ENCODE peak calls at places on chromosomes 5 and 9, in nine cellular contexts. F is body of pancreas; Y is cardiac muscle cell; Z is gastrocnemius medialis; D is naive thymus-derived CD4-positive, alpha-beta T cell; O is neuronal stem cell; N is upper lobe of right lung; G is Panc1; P is heart left ventricle. M is an unnamed sample.

GRCh38 chr5:40853632-40854192 is 12.5 kb downstream of the CARD6 start:
- DNase-seq in F (no peak), Y (no peak), Z (no peak), D (no peak), O (no peak), N (no peak), G (no peak), P (no peak), M (no peak)

GRCh38 chr9:134765785-134766184 is 114.8 kb upstream of the FCN2 start:
- DNase-seq in F (no peak), Y (no peak), Z (no peak), D (no peak), O (no peak), N (no peak), G (no peak), P (no peak), M (no peak)

GRCh38 chr9:121557581-121558422 is 58.2 kb upstream of the GGTA1 start:
- DNase-seq in F (peak; percentile 52), Y (peak; percentile 88), Z (peak; percentile 84), D (no peak), O (peak; percentile 30), N (peak; percentile 76), G (no peak), P (peak; percentile 83), M (peak; percentile 85)

GRCh38 chr5:101904736-101905135 is 391.3 kb downstream of the SLCO4C1 start:
- DNase-seq in F (no peak), Y (no peak), Z (no peak), D (no peak), O (no peak), N (no peak), G (no peak), P (no peak), M (no peak)

GRCh38 chr5:168409601-168410458 is 76.4 kb upstream of the RARS1 start:
- DNase-seq in F (no peak), Y (peak; percentile 88), Z (no peak), D (no peak), O (no peak), N (no peak), G (no peak), P (peak; percentile 19), M (peak; percentile 73)

GRCh38 chr9:110579763-110580255 is 268 bp upstream of the SVEP1 start:
- DNase-seq in F (no peak), Y (peak; percentile 73), Z (peak; percentile 29), D (no peak), O (peak; percentile 45), N (no peak), G (no peak), P (no peak), M (peak; percentile 22)

GRCh38 chr5:1799602-1800469 is at the start of gene MRPL36:
- DNase-seq in F (peak; percentile 95), Y (peak; percentile 94), Z (peak; percentile 91), D (peak; percentile 87), O (peak; percentile 89), N (peak; percentile 97), G (peak; percentile 69), P (peak; percentile 94), M (peak; percentile 99)

GRCh38 chr5:73291873-73292272 is 118.9 kb downstream of the TMEM174 start:
- DNase-seq in F (no peak), Y (no peak), Z (no peak), D (no peak), O (no peak), N (no peak), G (no peak), P (no peak), M (no peak)

GRCh38 chr5:67047180-67047579 is 149.4 kb downstream of the CD180 start:
- DNase-seq in F (peak; percentile 42), Y (no peak), Z (peak; percentile 81), D (no peak), O (no peak), N (no peak), G (no peak), P (peak; percentile 66), M (peak; percentile 77)

GRCh38 chr9:84300271-84300670 is 40.3 kb downstream of the SLC28A3 start:
- DNase-seq in F (no peak), Y (peak; percentile 67), Z (no peak), D (no peak), O (no peak), N (no peak), G (no peak), P (no peak), M (no peak)

GRCh38 chr9:127203501-127204327 is 60.9 kb upstream of the GARNL3 start:
- DNase-seq in F (no peak), Y (no peak), Z (no peak), D (peak; percentile 26), O (no peak), N (no peak), G (no peak), P (no peak), M (peak; percentile 27)

GRCh38 chr5:177982072-177982727 is 13.8 kb downstream of the PROP1 start:
- DNase-seq in F (peak; percentile 74), Y (no peak), Z (peak; percentile 16), D (peak; percentile 19), O (no peak), N (peak; percentile 74), G (no peak), P (no peak), M (no peak)

GRCh38 chr5:140566665-140567064 is 2.0 kb downstream of the SLC35A4 start:
- DNase-seq in F (no peak), Y (no peak), Z (no peak), D (no peak), O (no peak), N (no peak), G (no peak), P (no peak), M (no peak)

GRCh38 chr5:89228355-89228754 is 345.4 kb upstream of the MEF2C start:
- DNase-seq in F (no peak), Y (no peak), Z (no peak), D (no peak), O (no peak), N (no peak), G (no peak), P (no peak), M (no peak)

GRCh38 chr9:38443181-38443580 is 18.9 kb upstream of the IGFBPL1 start:
- DNase-seq in F (peak; percentile 32), Y (peak; percentile 40), Z (no peak), D (no peak), O (no peak), N (no peak), G (no peak), P (no peak), M (no peak)

GRCh38 chr5:138869763-138870500 is 5.2 kb downstream of the LRRTM2 start:
- DNase-seq in F (no peak), Y (peak; percentile 61), Z (no peak), D (no peak), O (no peak), N (no peak), G (no peak), P (no peak), M (no peak)
- H3K4me3 ChIP-seq in F (no peak overlapping the region), Y (no peak overlapping the region), Z (no peak overlapping the region), D (no peak overlapping the region), O (peak overlapping the region; percentile 53), N (no peak overlapping the region), G (no peak overlapping the region), P (no peak overlapping the region), M (no peak overlapping the region)

GRCh38 chr5:149348463-149348862 is 3.2 kb downstream of the GRPEL2 start:
- DNase-seq in F (no peak), Y (no peak), Z (no peak), D (peak; percentile 74), O (no peak), N (no peak), G (no peak), P (no peak), M (no peak)
- H3K4me1 ChIP-seq in F (peaks cover 17% of the 10 kb centered on the region), Y (peaks cover 5% of the 10 kb centered on the region), Z (peaks cover 16% of the 10 kb centered on the region), D (peaks cover 37% of the 10 kb centered on the region), O (peaks cover 2% of the 10 kb centered on the region), N (peaks cover 16% of the 10 kb centered on the region), G (peaks cover 7% of the 10 kb centered on the region), P (peaks cover 52% of the 10 kb centered on the region), M (no peaks in the 10 kb centered on the region)

GRCh38 chr9:92795000-92795399 is 30.4 kb upstream of the BICD2 start:
- DNase-seq in F (no peak), Y (peak; percentile 36), Z (no peak), D (no peak), O (no peak), N (no peak), G (no peak), P (no peak), M (no peak)
- H3K27ac ChIP-seq in F (no peak overlapping the region), Y (no peak overlapping the region), Z (no peak overlapping the region), D (no peak overlapping the region), O (no peak overlapping the region), N (no peak overlapping the region), G (no peak overlapping the region), P (no peak overlapping the region), M (no peak overlapping the region)

DNA sequence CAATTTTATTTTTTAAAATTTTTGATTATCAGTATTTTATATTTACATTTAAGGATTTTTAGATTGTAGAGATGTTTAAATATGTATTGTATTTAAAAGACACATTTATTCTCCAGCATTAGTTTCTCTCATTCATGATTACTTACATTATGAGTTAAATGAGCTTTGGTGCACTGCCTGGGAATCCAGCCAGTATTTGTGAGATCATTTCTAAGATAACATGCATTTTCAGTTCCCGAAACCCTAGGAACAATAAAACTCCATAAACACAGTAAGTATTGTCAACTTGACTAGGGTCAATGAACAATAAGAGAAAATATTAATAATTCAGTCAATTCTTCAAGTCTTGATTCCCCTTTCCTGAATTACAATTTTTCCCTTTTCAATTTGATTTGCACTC is 403.3 kb downstream of the PLK2 start:
- DNase-seq in F (no peak), Y (peak; percentile 24), Z (no peak), D (no peak), O (no peak), N (no peak), G (no peak), P (peak; percentile 24), M (no peak)
- H3K4me3 ChIP-seq in F (no peak overlapping the region), Y (no peak overlapping the region), Z (no peak overlapping the region), D (no peak overlapping the region), O (no peak overlapping the region), N (no peak overlapping the region), G (no peak overlapping the region), P (no peak overlapping the region), M (no peak overlapping the region)

DNA sequence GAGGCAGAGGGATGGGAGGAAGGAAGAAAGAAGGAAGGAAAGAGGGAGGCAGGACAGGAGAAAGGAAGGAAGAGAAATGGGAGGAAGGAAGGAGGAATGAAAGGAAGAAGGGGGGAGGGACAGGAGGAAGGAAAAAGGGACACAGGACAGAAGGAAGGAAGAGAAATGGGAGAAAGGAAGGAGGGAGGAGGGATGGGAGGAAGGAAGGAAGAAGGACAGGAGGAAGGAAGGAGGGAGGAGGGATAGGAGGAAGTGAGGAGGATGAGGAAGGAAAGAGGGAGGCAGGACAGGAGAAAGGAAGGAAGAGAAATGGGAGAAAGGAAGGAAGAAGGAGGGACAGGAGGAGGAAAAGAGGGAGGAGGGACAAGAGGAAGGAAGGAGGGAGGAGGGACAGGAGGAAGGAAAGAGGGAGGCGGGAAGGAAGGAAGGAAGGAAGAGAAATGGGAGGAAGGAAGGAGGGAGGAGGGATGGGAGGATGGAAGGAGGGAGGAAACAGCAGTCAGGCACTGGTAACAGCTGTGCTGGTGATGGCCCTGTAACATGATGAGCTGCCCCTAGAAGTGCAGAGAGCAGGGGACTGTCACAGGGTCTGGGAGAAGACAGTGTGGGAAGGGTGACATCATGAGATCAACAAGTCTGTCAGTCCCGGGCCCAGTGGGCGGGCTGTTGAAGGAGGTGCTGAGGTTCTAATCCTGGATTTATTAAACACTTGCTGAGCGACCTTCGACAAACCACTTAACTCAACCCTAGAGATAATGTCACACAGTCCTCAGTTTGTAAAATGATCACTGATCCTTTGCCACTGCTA is 10.7 kb upstream of the IRX1 start:
- DNase-seq in F (no peak), Y (no peak), Z (no peak), D (no peak), O (no peak), N (no peak), G (no peak), P (no peak), M (no peak)
- H3K4me1 ChIP-seq in F (no peaks in the 10 kb centered on the region), Y (peaks cover 5% of the 10 kb centered on the region), Z (no peaks in the 10 kb centered on the region), D (no peaks in the 10 kb centered on the region), O (no peaks in the 10 kb centered on the region), N (no peaks in the 10 kb centered on the region), G (no peaks in the 10 kb centered on the region), P (no peaks in the 10 kb centered on the region), M (no peaks in the 10 kb centered on the region)

GRCh38 chr9:73176450-73176875 is 24.8 kb downstream of the ANXA1 start:
- DNase-seq in F (no peak), Y (peak; percentile 39), Z (no peak), D (no peak), O (no peak), N (no peak), G (no peak), P (no peak), M (no peak)
- H3K27ac ChIP-seq in F (no peak overlapping the region), Y (no peak overlapping the region), Z (no peak overlapping the region), D (no peak overlapping the region), O (no peak overlapping the region), N (no peak overlapping the region), G (no peak overlapping the region), P (no peak overlapping the region), M (no peak overlapping the region)

M was measured in right cardiac atrium.